ENCODE peak calls at places on chromosome 10, in five cellular contexts. One of them, this sample, is unnamed. For H3K36me3 and H3K4me1, the result is how much of the 10 kb centered on the place peaks cover.

GRCh38 chr10:62900829-62901571 is 84.8 kb upstream of the EGR2 start:
- DNase-seq in IMR-90: no peak
- DNase-seq in Peyer's patch: no peak
- DNase-seq in K562: no peak
- DNase-seq in heart left ventricle: no peak
- DNase-seq in this sample: peak

GRCh38 chr10:49309691-49310371 is 10.9 kb downstream of the C10orf71 start:
- DNase-seq in K562: no peak
- DNase-seq in IMR-90: no peak
- DNase-seq in heart left ventricle: no peak
- DNase-seq in Peyer's patch: peak
- DNase-seq in this sample: no peak

GRCh38 chr10:114024876-114025609 is 18.6 kb upstream of the ADRB1 start:
- DNase-seq in Peyer's patch: no peak
- DNase-seq in K562: peak
- DNase-seq in IMR-90: peak
- DNase-seq in heart left ventricle: no peak
- DNase-seq in this sample: peak

GRCh38 chr10:6017781-6018354 is 40.5 kb upstream of the IL15RA start:
- DNase-seq in heart left ventricle: no peak
- DNase-seq in K562: no peak
- DNase-seq in Peyer's patch: no peak
- DNase-seq in IMR-90: no peak
- DNase-seq in this sample: no peak

GRCh38 chr10:122590158-122590557 is 29.6 kb downstream of the DMBT1 start:
- DNase-seq in heart left ventricle: no peak
- DNase-seq in K562: no peak
- DNase-seq in Peyer's patch: no peak
- DNase-seq in IMR-90: no peak
- DNase-seq in this sample: no peak

GRCh38 chr10:90087197-90088007 is 386.0 kb downstream of the KIF20B start:
- DNase-seq in IMR-90: peak
- DNase-seq in K562: no peak
- DNase-seq in heart left ventricle: no peak
- DNase-seq in Peyer's patch: no peak
- DNase-seq in this sample: peak

GRCh38 chr10:60913091-60913490 is 30.9 kb downstream of the RHOBTB1 start:
- DNase-seq in IMR-90: no peak
- DNase-seq in heart left ventricle: no peak
- DNase-seq in Peyer's patch: no peak
- DNase-seq in K562: no peak
- DNase-seq in this sample: no peak

GRCh38 chr10:12214763-12215218 is 18.8 kb downstream of the CDC123 start:
- DNase-seq in IMR-90: peak
- DNase-seq in heart left ventricle: no peak
- DNase-seq in K562: peak
- DNase-seq in Peyer's patch: no peak
- DNase-seq in this sample: peak

GRCh38 chr10:31340343-31340742 is 21.3 kb downstream of the ZEB1 start:
- DNase-seq in Peyer's patch: no peak
- DNase-seq in IMR-90: no peak
- DNase-seq in K562: no peak
- DNase-seq in heart left ventricle: no peak
- DNase-seq in this sample: peak

GRCh38 chr10:114767589-114768393 is 53.8 kb upstream of the FHIP2A start:
- DNase-seq in Peyer's patch: peak
- DNase-seq in K562: no peak
- DNase-seq in IMR-90: peak
- DNase-seq in heart left ventricle: peak
- DNase-seq in this sample: peak

GRCh38 chr10:103244663-103245271 is 920 bp upstream of the RPEL1 start:
- DNase-seq in IMR-90: peak
- DNase-seq in Peyer's patch: peak
- DNase-seq in heart left ventricle: peak
- DNase-seq in K562: peak
- DNase-seq in this sample: peak

GRCh38 chr10:122446668-122447410 is 7.6 kb upstream of the ARMS2 start:
- DNase-seq in Peyer's patch: no peak
- DNase-seq in K562: peak
- DNase-seq in IMR-90: no peak
- DNase-seq in heart left ventricle: no peak
- DNase-seq in this sample: no peak

GRCh38 chr10:124025152-124025551 is 68.2 kb downstream of the CHST15 start:
- DNase-seq in Peyer's patch: no peak
- DNase-seq in K562: no peak
- DNase-seq in IMR-90: no peak
- DNase-seq in heart left ventricle: no peak
- DNase-seq in this sample: no peak

GRCh38 chr10:125256026-125256425 is 95.7 kb upstream of the CTBP2 start:
- DNase-seq in heart left ventricle: no peak
- DNase-seq in Peyer's patch: no peak
- DNase-seq in IMR-90: no peak
- DNase-seq in K562: no peak
- DNase-seq in this sample: no peak

GRCh38 chr10:90227259-90227658 is 525.9 kb downstream of the KIF20B start:
- DNase-seq in IMR-90: peak
- DNase-seq in K562: no peak
- DNase-seq in heart left ventricle: no peak
- DNase-seq in Peyer's patch: no peak
- DNase-seq in this sample: no peak

DNA sequence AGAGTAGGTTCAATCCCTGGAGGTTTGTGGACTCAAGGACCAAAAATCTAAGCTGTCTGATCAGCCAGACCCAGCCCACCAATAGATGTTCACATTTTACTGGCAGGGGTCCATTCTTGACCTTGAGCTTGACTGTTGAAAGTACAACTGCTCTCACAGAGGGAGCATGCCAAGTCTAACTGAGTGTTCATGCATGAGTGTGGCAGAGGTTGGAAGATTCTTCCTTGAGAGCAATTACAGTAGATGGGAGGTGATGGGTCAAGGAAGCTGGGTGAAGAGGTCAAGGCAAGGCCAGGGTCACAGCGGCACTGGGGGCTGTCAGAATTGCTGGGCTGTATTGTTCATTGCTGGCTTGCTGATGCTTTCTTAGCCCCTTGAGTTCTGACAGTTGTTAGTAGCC is 202.8 kb upstream of the SVIL start:
- DNase-seq in heart left ventricle: no peak
- DNase-seq in Peyer's patch: no peak
- DNase-seq in IMR-90: no peak
- DNase-seq in K562: no peak
- DNase-seq in this sample: no peak
- H3K27ac ChIP-seq in heart left ventricle: no peak
- H3K27ac ChIP-seq in Peyer's patch: no peak
- H3K27ac ChIP-seq in IMR-90: no peak
- H3K27ac ChIP-seq in K562: no peak
- H3K27ac ChIP-seq in this sample: no peak

GRCh38 chr10:15231403-15231802 is 62.9 kb upstream of the NMT2 start:
- DNase-seq in Peyer's patch: peak
- DNase-seq in IMR-90: no peak
- DNase-seq in heart left ventricle: no peak
- DNase-seq in K562: no peak
- DNase-seq in this sample: no peak
- H3K36me3 ChIP-seq in Peyer's patch: under half
- H3K36me3 ChIP-seq in IMR-90: under half
- H3K36me3 ChIP-seq in heart left ventricle: under half
- H3K36me3 ChIP-seq in K562: under half
- H3K36me3 ChIP-seq in this sample: under half

GRCh38 chr10:8049151-8049873 is 5.2 kb upstream of the GATA3 start:
- DNase-seq in K562: no peak
- DNase-seq in IMR-90: no peak
- DNase-seq in Peyer's patch: no peak
- DNase-seq in heart left ventricle: no peak
- DNase-seq in this sample: no peak

GRCh38 chr10:8048281-8049008 is 6.0 kb upstream of the GATA3 start:
- DNase-seq in heart left ventricle: no peak
- DNase-seq in K562: no peak
- DNase-seq in IMR-90: no peak
- DNase-seq in Peyer's patch: no peak
- DNase-seq in this sample: no peak

GRCh38 chr10:8045728-8046494 is 8.6 kb upstream of the GATA3 start:
- DNase-seq in Peyer's patch: no peak
- DNase-seq in heart left ventricle: no peak
- DNase-seq in IMR-90: no peak
- DNase-seq in K562: no peak
- DNase-seq in this sample: no peak

GRCh38 chr10:8049874-8050560 is 4.5 kb upstream of the GATA3 start:
- DNase-seq in K562: no peak
- DNase-seq in Peyer's patch: no peak
- DNase-seq in IMR-90: no peak
- DNase-seq in heart left ventricle: no peak
- DNase-seq in this sample: no peak

DNA sequence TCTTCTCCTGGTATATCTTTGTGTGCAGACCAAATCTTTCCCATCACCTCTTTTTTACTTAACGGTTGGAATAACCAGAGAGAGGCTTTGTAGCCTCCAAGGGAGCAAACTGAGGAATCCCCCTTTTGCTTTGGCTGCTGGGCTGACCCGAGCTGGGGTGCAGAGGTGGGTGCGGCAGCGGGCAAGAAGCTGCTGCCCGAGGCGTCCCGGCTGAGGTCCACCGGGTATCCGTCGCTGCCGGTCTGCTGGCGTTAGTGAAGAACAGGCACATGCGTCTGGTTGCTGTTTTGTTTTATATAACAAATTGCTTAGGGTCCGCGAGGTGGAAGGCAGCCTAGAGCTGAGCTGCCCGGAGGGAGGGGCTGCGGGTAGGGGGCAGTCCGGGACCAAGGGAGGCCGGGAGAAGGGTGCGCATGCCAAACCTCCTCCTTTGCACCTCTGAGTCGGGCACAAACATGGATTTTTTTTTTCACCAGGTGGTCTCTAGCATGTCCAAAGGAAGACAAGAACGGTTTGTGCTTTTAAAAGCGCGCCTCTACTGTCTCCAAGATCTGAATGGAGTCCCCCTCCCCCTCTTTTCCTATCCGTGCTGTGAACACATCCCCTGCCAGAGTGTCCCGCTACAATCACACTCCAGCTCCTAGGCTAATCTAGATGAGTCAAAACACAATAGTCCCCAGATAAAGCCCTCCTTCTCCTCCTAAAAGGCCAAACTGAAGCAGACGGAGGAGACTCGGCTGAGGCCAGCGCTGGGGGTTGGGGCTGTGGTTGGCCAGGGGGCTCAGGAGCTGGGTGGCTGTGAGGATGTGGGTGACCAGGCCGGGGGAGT is 6.8 kb upstream of the GATA3 start:
- DNase-seq in heart left ventricle: no peak
- DNase-seq in K562: no peak
- DNase-seq in Peyer's patch: no peak
- DNase-seq in IMR-90: no peak
- DNase-seq in this sample: no peak
- H3K4me1 ChIP-seq in heart left ventricle: half or more
- H3K4me1 ChIP-seq in K562: under half
- H3K4me1 ChIP-seq in Peyer's patch: half or more
- H3K4me1 ChIP-seq in IMR-90: under half
- H3K4me1 ChIP-seq in this sample: under half

GRCh38 chr10:95467162-95467599 is 94.0 kb downstream of the SORBS1 start:
- DNase-seq in IMR-90: no peak
- DNase-seq in Peyer's patch: peak
- DNase-seq in heart left ventricle: peak
- DNase-seq in K562: peak
- DNase-seq in this sample: peak

GRCh38 chr10:95466450-95466849 is 94.7 kb downstream of the SORBS1 start:
- DNase-seq in IMR-90: no peak
- DNase-seq in Peyer's patch: no peak
- DNase-seq in heart left ventricle: no peak
- DNase-seq in K562: no peak
- DNase-seq in this sample: no peak

GRCh38 chr10:95459446-95459845 is 101.7 kb downstream of the SORBS1 start:
- DNase-seq in heart left ventricle: no peak
- DNase-seq in Peyer's patch: no peak
- DNase-seq in K562: no peak
- DNase-seq in IMR-90: no peak
- DNase-seq in this sample: no peak

GRCh38 chr10:95462740-95463667 is 98.2 kb downstream of the SORBS1 start:
- DNase-seq in K562: no peak
- DNase-seq in IMR-90: no peak
- DNase-seq in heart left ventricle: no peak
- DNase-seq in Peyer's patch: no peak
- DNase-seq in this sample: peak

GRCh38 chr10:95464280-95464679 is 96.9 kb downstream of the SORBS1 start:
- DNase-seq in heart left ventricle: no peak
- DNase-seq in IMR-90: no peak
- DNase-seq in K562: no peak
- DNase-seq in Peyer's patch: no peak
- DNase-seq in this sample: no peak
- H3K27ac ChIP-seq in heart left ventricle: peak
- H3K27ac ChIP-seq in IMR-90: no peak
- H3K27ac ChIP-seq in K562: no peak
- H3K27ac ChIP-seq in Peyer's patch: no peak
- H3K27ac ChIP-seq in this sample: peak

GRCh38 chr10:43396061-43396927 is 12.7 kb downstream of the HNRNPF start:
- DNase-seq in heart left ventricle: peak
- DNase-seq in Peyer's patch: peak
- DNase-seq in K562: peak
- DNase-seq in IMR-90: peak
- DNase-seq in this sample: peak
- H3K36me3 ChIP-seq in heart left ventricle: under half
- H3K36me3 ChIP-seq in Peyer's patch: under half
- H3K36me3 ChIP-seq in K562: half or more
- H3K36me3 ChIP-seq in IMR-90: under half
- H3K36me3 ChIP-seq in this sample: under half

GRCh38 chr10:86522385-86522855 is 828 bp upstream of the WAPL start:
- DNase-seq in Peyer's patch: no peak
- DNase-seq in K562: no peak
- DNase-seq in heart left ventricle: no peak
- DNase-seq in IMR-90: no peak
- DNase-seq in this sample: no peak
- H3K4me1 ChIP-seq in Peyer's patch: under half
- H3K4me1 ChIP-seq in K562: under half
- H3K4me1 ChIP-seq in heart left ventricle: half or more
- H3K4me1 ChIP-seq in IMR-90: under half
- H3K4me1 ChIP-seq in this sample: under half

DNA sequence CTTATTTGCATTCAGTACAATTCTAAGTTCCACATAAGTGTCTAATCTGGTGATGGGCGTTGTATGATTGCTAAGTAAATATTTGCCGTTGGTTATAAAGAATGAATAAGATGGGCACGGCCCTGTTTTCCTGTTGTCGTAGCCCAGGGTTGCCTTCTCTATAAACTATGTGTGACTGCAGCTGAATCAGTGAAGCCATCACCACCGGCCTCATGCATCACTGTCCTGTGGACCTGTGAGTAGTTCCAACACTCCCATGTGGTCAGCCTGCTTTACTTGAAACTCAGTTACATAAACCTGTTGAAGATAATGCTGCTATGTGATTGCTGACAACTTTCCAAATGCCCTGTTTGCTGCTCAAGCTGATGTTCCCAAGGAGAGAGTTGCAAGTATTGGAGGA is 21.6 kb upstream of the KLF6 start:
- DNase-seq in K562: no peak
- DNase-seq in heart left ventricle: no peak
- DNase-seq in IMR-90: peak
- DNase-seq in Peyer's patch: peak
- DNase-seq in this sample: no peak
- H3K27ac ChIP-seq in K562: no peak
- H3K27ac ChIP-seq in heart left ventricle: peak
- H3K27ac ChIP-seq in IMR-90: peak
- H3K27ac ChIP-seq in Peyer's patch: peak
- H3K27ac ChIP-seq in this sample: no peak